ENCODE peak calls at places on chromosome 10, in four cellular contexts. F, Z, P and G are unnamed samples.

GRCh38 chr10:91022924-91023707 is 102.2 kb upstream of the ANKRD1 start:
- DNase-seq in Z (peak; percentile 25), P (no peak), F (no peak), G (no peak)

GRCh38 chr10:11849272-11849671 is 26.1 kb downstream of the PROSER2 start:
- DNase-seq in F (no peak), P (no peak), Z (no peak), G (no peak)

GRCh38 chr10:69994262-69994661 is 58.4 kb upstream of the MACROH2A2 start:
- DNase-seq in Z (peak; percentile 42), F (peak; percentile 59), P (no peak), G (peak; percentile 25)

GRCh38 chr10:49393757-49394156 is 2.1 kb downstream of the DRGX start:
- DNase-seq in F (no peak), P (no peak), Z (no peak), G (no peak)

GRCh38 chr10:66591865-66592264 is 334.0 kb upstream of the LRRTM3 start:
- DNase-seq in F (peak; percentile 41), P (no peak), Z (no peak), G (no peak)

GRCh38 chr10:31274310-31274709 is 44.7 kb upstream of the ZEB1 start:
- DNase-seq in F (peak; percentile 42), Z (no peak), P (no peak), G (no peak)

GRCh38 chr10:119942973-119943372 is 50.4 kb downstream of the SEC23IP start:
- DNase-seq in P (no peak), F (peak; percentile 57), Z (no peak), G (no peak)

GRCh38 chr10:49034925-49035324 is 80.4 kb downstream of the VSTM4 start:
- DNase-seq in F (no peak), P (no peak), Z (no peak), G (no peak)

GRCh38 chr10:30583778-30584415 is 45.7 kb downstream of the LYZL2 start:
- DNase-seq in F (peak; percentile 77), P (peak; percentile 22), Z (peak; percentile 83), G (peak; percentile 51)

GRCh38 chr10:80465839-80466590 is 11.9 kb downstream of the TSPAN14 start:
- DNase-seq in P (no peak), F (no peak), Z (no peak), G (no peak)

GRCh38 chr10:43226851-43227845 is 39.7 kb downstream of the RASGEF1A start:
- DNase-seq in P (no peak), Z (peak; percentile 3), F (no peak), G (peak; percentile 5)

GRCh38 chr10:7491230-7491629 is 80.4 kb upstream of the SFMBT2 start:
- DNase-seq in F (no peak), P (no peak), Z (no peak), G (no peak)

GRCh38 chr10:16566202-16566805 is 44.6 kb upstream of the C1QL3 start:
- DNase-seq in P (no peak), F (no peak), Z (no peak), G (no peak)

GRCh38 chr10:36324831-36325230 is 682.7 kb upstream of the FZD8 start:
- DNase-seq in F (no peak), Z (no peak), P (no peak), G (no peak)

GRCh38 chr10:66833861-66834260 is 92.0 kb upstream of the LRRTM3 start:
- DNase-seq in P (no peak), F (no peak), Z (no peak), G (no peak)

GRCh38 chr10:83083866-83084265 is 1055.4 kb upstream of the GHITM start:
- DNase-seq in P (no peak), F (no peak), Z (no peak), G (no peak)

GRCh38 chr10:117165557-117166419 is 27.7 kb upstream of the VAX1 start:
- DNase-seq in Z (no peak), F (peak; percentile 33), P (no peak), G (no peak)

GRCh38 chr10:5538892-5539651 is 14.3 kb downstream of the CALML3 start:
- DNase-seq in F (no peak), P (no peak), Z (no peak), G (no peak)

GRCh38 chr10:71639412-71639719 is 80.2 kb downstream of the C10orf105 start:
- DNase-seq in Z (no peak), F (no peak), P (no peak), G (no peak)

GRCh38 chr10:5523796-5524574 is 776 bp upstream of the CALML3 start:
- DNase-seq in P (no peak), F (no peak), Z (no peak), G (no peak)

GRCh38 chr10:7409045-7409731 is 1.6 kb downstream of the SFMBT2 start:
- DNase-seq in P (no peak), Z (no peak), F (no peak), G (peak; percentile 58)

GRCh38 chr10:32332299-32332750 is 14.6 kb downstream of the EPC1 start:
- DNase-seq in P (no peak), F (peak; percentile 25), Z (no peak), G (peak; percentile 50)

GRCh38 chr10:78333362-78334143 is 299.9 kb downstream of the RPS24 start:
- DNase-seq in F (no peak), P (no peak), Z (peak; percentile 1), G (no peak)

GRCh38 chr10:93465806-93466675 is 16.1 kb downstream of the MYOF start:
- DNase-seq in F (peak; percentile 90), P (peak; percentile 64), Z (peak; percentile 85), G (peak; percentile 83)

GRCh38 chr10:79113827-79114226 is 45.1 kb downstream of the ZMIZ1 start:
- DNase-seq in F (no peak), Z (no peak), P (no peak), G (no peak)

GRCh38 chr10:113494736-113495135 is 58.1 kb upstream of the HABP2 start:
- DNase-seq in P (no peak), Z (no peak), F (no peak), G (no peak)

GRCh38 chr10:95500649-95501048 is 60.5 kb downstream of the SORBS1 start:
- DNase-seq in Z (no peak), F (no peak), P (no peak), G (peak; percentile 42)

GRCh38 chr10:95501203-95502094 is 59.7 kb downstream of the SORBS1 start:
- DNase-seq in F (no peak), P (no peak), Z (no peak), G (no peak)

GRCh38 chr10:95503012-95503411 is 58.2 kb downstream of the SORBS1 start:
- DNase-seq in Z (no peak), P (no peak), F (no peak), G (no peak)

GRCh38 chr10:95503526-95503925 is 57.6 kb downstream of the SORBS1 start:
- DNase-seq in F (no peak), P (no peak), Z (no peak), G (no peak)

DNA sequence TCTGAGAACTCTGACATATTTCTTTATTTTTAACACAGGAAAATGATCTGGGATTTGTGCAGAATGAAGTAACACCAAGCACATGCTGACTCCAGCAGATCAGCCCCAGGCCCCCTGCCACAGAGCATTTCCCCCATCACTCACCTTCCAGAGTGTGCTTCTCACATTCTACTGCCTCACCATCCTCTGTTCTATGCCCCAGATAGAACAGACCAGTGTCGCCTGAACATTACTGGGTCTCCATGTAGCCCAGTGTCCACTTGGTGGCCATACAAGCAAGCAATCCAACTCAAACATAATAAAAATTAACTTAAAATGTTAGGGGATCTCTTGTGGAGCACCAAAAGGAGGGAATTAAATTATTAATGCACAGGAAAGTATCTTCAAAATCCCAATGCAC is 58.8 kb downstream of the SORBS1 start:
- DNase-seq in Z (no peak), F (no peak), P (no peak), G (no peak)
- H3K4me3 ChIP-seq in Z (no peak overlapping the region), F (no peak overlapping the region), P (no peak overlapping the region), G (no peak overlapping the region)

DNA sequence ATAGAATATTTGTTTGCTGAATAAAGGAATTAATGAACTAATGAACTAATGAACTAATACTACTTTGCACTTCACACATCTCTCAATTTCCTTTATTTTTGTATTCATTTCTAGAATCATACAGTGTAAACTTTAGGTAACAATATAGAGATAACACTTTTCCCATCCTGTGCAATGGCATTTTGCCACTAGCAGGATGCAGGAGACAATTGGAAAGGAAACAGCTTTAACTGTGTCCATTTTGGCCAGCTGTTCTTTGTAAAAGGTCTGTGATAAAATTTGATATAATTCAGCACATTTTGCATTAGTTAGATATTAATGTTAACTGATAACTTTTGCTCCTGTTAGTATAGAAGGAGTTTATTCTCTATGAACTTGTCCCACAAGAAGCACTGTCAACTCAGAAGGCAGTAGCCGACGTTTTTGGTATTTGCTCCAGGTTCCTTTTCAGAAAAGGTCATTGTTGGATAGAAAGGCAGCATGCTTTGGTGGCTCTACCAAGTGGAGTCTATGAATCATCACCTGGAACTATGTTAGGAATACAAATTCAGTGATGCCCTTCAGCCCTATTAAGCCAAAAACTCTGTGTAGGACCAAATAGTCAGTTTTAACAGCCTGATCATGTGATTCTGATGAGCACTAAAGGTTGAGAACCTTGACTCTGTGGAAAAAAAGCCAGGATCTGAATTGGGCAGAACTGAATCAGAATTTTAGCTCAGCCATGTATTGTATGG is 86.6 kb downstream of the NRG3 start:
- DNase-seq in Z (no peak), P (no peak), F (no peak), G (no peak)
- H3K9me3 ChIP-seq in Z (no peaks in the 10 kb centered on the region), P (no peaks in the 10 kb centered on the region), F (peaks cover 8% of the 10 kb centered on the region), G (no peaks in the 10 kb centered on the region)

GRCh38 chr10:128054163-128054970 is 71.9 kb downstream of the MKI67 start:
- DNase-seq in P (no peak), F (no peak), Z (no peak), G (no peak)
- TF ChIP-seq POLR2A in P (no peak), F (no peak), Z (no peak), G (no peak)

GRCh38 chr10:3471927-3472704 is 299.5 kb upstream of the PITRM1 start:
- DNase-seq in Z (no peak), P (no peak), F (no peak), G (no peak)

GRCh38 chr10:3474266-3474665 is 301.7 kb upstream of the PITRM1 start:
- DNase-seq in Z (no peak), P (no peak), F (no peak), G (no peak)

GRCh38 chr10:3473271-3473670 is 300.7 kb upstream of the PITRM1 start:
- DNase-seq in F (no peak), Z (no peak), P (no peak), G (no peak)

GRCh38 chr10:3471497-3471896 is 298.9 kb upstream of the PITRM1 start:
- DNase-seq in Z (no peak), P (no peak), F (no peak), G (no peak)

DNA sequence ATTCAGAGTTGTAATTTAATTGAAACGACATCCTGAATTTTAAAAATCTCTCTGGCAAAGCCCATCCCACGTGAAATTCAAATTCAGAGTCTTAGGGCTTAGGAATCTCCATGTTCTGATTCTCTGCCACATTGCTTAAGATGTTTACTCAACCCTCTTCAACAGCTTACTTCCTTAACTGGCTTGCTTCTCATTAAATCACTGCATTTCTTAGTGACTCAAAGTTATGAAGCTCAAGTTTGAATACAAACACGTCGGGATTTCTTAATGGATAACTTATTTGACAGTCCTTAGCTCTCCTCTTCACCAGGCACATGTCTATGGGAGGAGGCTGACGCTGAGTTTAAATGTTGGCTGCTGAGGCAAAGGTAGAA is 300.1 kb upstream of the PITRM1 start:
- DNase-seq in P (no peak), Z (no peak), F (peak; percentile 64), G (no peak)
- H3K4me3 ChIP-seq in P (peak overlapping the region; percentile 13), Z (peak overlapping the region; percentile 46), F (no peak overlapping the region), G (peak overlapping the region; percentile 14)

GRCh38 chr10:130558778-130559177 is 422.6 kb downstream of the GLRX3 start:
- DNase-seq in F (no peak), P (no peak), Z (no peak), G (no peak)

GRCh38 chr10:130561681-130562080 is 425.5 kb downstream of the GLRX3 start:
- DNase-seq in P (no peak), Z (no peak), F (no peak), G (no peak)

GRCh38 chr10:130559213-130559944 is 423.2 kb downstream of the GLRX3 start:
- DNase-seq in Z (no peak), P (no peak), F (no peak), G (no peak)

GRCh38 chr10:130560079-130560478 is 423.9 kb downstream of the GLRX3 start:
- DNase-seq in F (no peak), P (no peak), Z (no peak), G (no peak)

GRCh38 chr10:130560573-130560972 is 424.4 kb downstream of the GLRX3 start:
- DNase-seq in P (no peak), Z (no peak), F (no peak), G (no peak)
- H3K9me3 ChIP-seq in P (no peaks in the 10 kb centered on the region), Z (no peaks in the 10 kb centered on the region), F (peaks cover 49% of the 10 kb centered on the region), G (no peaks in the 10 kb centered on the region)